ENCODE peak calls at places on chromosomes 2 and 18, in nine cellular contexts. One of them, this sample, is unnamed.

GRCh38 chr18:6963452-6964097 is 154.0 kb downstream of the LAMA1 start:
- DNase-seq in lung microvascular endothelial cell: no peak
- DNase-seq in Ammon's horn: no peak
- DNase-seq in stromal cell of bone marrow: no peak
- DNase-seq in activated T-helper 9 cell treated with anti-CD3 and anti-CD28 coated beads, Interleukin-2, amount 50 U/mL, for 16 hours: no peak
- DNase-seq in amygdala: no peak
- DNase-seq in sigmoid colon: no peak
- DNase-seq in NCI-H446 treated with DMSO at 0.1 percent for 48 hours: no peak
- DNase-seq in NAMALWA: no peak
- DNase-seq in this sample: no peak

GRCh38 chr2:188328419-188328818 is 36.7 kb downstream of the GULP1 start:
- DNase-seq in lung microvascular endothelial cell: no peak
- DNase-seq in amygdala: no peak
- DNase-seq in activated T-helper 9 cell treated with anti-CD3 and anti-CD28 coated beads, Interleukin-2, amount 50 U/mL, for 16 hours: no peak
- DNase-seq in NAMALWA: no peak
- DNase-seq in stromal cell of bone marrow: no peak
- DNase-seq in sigmoid colon: no peak
- DNase-seq in Ammon's horn: no peak
- DNase-seq in NCI-H446 treated with DMSO at 0.1 percent for 48 hours: no peak
- DNase-seq in this sample: no peak

GRCh38 chr2:83055338-83056010 is 1403.6 kb downstream of the SUCLG1 start:
- DNase-seq in lung microvascular endothelial cell: peak; percentile 54
- DNase-seq in amygdala: no peak
- DNase-seq in NCI-H446 treated with DMSO at 0.1 percent for 48 hours: no peak
- DNase-seq in activated T-helper 9 cell treated with anti-CD3 and anti-CD28 coated beads, Interleukin-2, amount 50 U/mL, for 16 hours: no peak
- DNase-seq in NAMALWA: no peak
- DNase-seq in sigmoid colon: no peak
- DNase-seq in Ammon's horn: no peak
- DNase-seq in stromal cell of bone marrow: peak; percentile 66
- DNase-seq in this sample: no peak

GRCh38 chr18:57437782-57438668 is 2.9 kb downstream of the ONECUT2 start:
- DNase-seq in NCI-H446 treated with DMSO at 0.1 percent for 48 hours: peak; percentile 59
- DNase-seq in stromal cell of bone marrow: peak; percentile 9
- DNase-seq in Ammon's horn: peak; percentile 82
- DNase-seq in lung microvascular endothelial cell: peak; percentile 82
- DNase-seq in NAMALWA: no peak
- DNase-seq in amygdala: peak; percentile 58
- DNase-seq in activated T-helper 9 cell treated with anti-CD3 and anti-CD28 coated beads, Interleukin-2, amount 50 U/mL, for 16 hours: no peak
- DNase-seq in sigmoid colon: no peak
- DNase-seq in this sample: peak; percentile 84

GRCh38 chr18:36229188-36229587 is 41.9 kb downstream of the MOCOS start:
- DNase-seq in sigmoid colon: no peak
- DNase-seq in Ammon's horn: no peak
- DNase-seq in activated T-helper 9 cell treated with anti-CD3 and anti-CD28 coated beads, Interleukin-2, amount 50 U/mL, for 16 hours: no peak
- DNase-seq in lung microvascular endothelial cell: no peak
- DNase-seq in stromal cell of bone marrow: no peak
- DNase-seq in amygdala: no peak
- DNase-seq in NAMALWA: no peak
- DNase-seq in NCI-H446 treated with DMSO at 0.1 percent for 48 hours: no peak
- DNase-seq in this sample: no peak

GRCh38 chr2:212904646-212905045 is 246.8 kb downstream of the IKZF2 start:
- DNase-seq in amygdala: no peak
- DNase-seq in NAMALWA: no peak
- DNase-seq in sigmoid colon: no peak
- DNase-seq in Ammon's horn: no peak
- DNase-seq in stromal cell of bone marrow: no peak
- DNase-seq in NCI-H446 treated with DMSO at 0.1 percent for 48 hours: no peak
- DNase-seq in lung microvascular endothelial cell: no peak
- DNase-seq in activated T-helper 9 cell treated with anti-CD3 and anti-CD28 coated beads, Interleukin-2, amount 50 U/mL, for 16 hours: no peak
- DNase-seq in this sample: no peak

GRCh38 chr2:234334146-234334545 is 162.7 kb downstream of the ARL4C start:
- DNase-seq in Ammon's horn: no peak
- DNase-seq in amygdala: no peak
- DNase-seq in activated T-helper 9 cell treated with anti-CD3 and anti-CD28 coated beads, Interleukin-2, amount 50 U/mL, for 16 hours: no peak
- DNase-seq in lung microvascular endothelial cell: peak; percentile 78
- DNase-seq in stromal cell of bone marrow: no peak
- DNase-seq in NAMALWA: no peak
- DNase-seq in NCI-H446 treated with DMSO at 0.1 percent for 48 hours: no peak
- DNase-seq in sigmoid colon: no peak
- DNase-seq in this sample: no peak

GRCh38 chr2:29431485-29431884 is 316.3 kb downstream of the CLIP4 start:
- DNase-seq in sigmoid colon: no peak
- DNase-seq in stromal cell of bone marrow: no peak
- DNase-seq in activated T-helper 9 cell treated with anti-CD3 and anti-CD28 coated beads, Interleukin-2, amount 50 U/mL, for 16 hours: no peak
- DNase-seq in NAMALWA: no peak
- DNase-seq in NCI-H446 treated with DMSO at 0.1 percent for 48 hours: no peak
- DNase-seq in amygdala: no peak
- DNase-seq in lung microvascular endothelial cell: no peak
- DNase-seq in Ammon's horn: no peak
- DNase-seq in this sample: no peak

GRCh38 chr2:211132586-211132985 is 576.2 kb downstream of the CPS1 start:
- DNase-seq in stromal cell of bone marrow: no peak
- DNase-seq in amygdala: no peak
- DNase-seq in lung microvascular endothelial cell: no peak
- DNase-seq in sigmoid colon: no peak
- DNase-seq in activated T-helper 9 cell treated with anti-CD3 and anti-CD28 coated beads, Interleukin-2, amount 50 U/mL, for 16 hours: no peak
- DNase-seq in NAMALWA: no peak
- DNase-seq in NCI-H446 treated with DMSO at 0.1 percent for 48 hours: no peak
- DNase-seq in Ammon's horn: no peak
- DNase-seq in this sample: no peak

GRCh38 chr2:240629968-240630770 is 4.9 kb downstream of the GPR35 start:
- DNase-seq in Ammon's horn: no peak
- DNase-seq in sigmoid colon: peak; percentile 56
- DNase-seq in NAMALWA: no peak
- DNase-seq in activated T-helper 9 cell treated with anti-CD3 and anti-CD28 coated beads, Interleukin-2, amount 50 U/mL, for 16 hours: no peak
- DNase-seq in NCI-H446 treated with DMSO at 0.1 percent for 48 hours: no peak
- DNase-seq in lung microvascular endothelial cell: no peak
- DNase-seq in amygdala: no peak
- DNase-seq in stromal cell of bone marrow: no peak
- DNase-seq in this sample: peak; percentile 77